ENCODE peak calls at places on chromosomes 12 and 14, in eight cellular contexts. Y is H1; I is transverse colon; N is PC-3; R is kidney epithelial cell; T is fibroblast of pulmonary artery; Z is bronchial epithelial cell; D is CD8-positive, alpha-beta T cell. M is an unnamed sample.

GRCh38 chr14:42930058-42930457 is 1323.4 kb downstream of the LRFN5 start:
- DNase-seq in Y (no peak), I (peak; percentile 9), N (no peak), R (no peak), T (peak; percentile 52), Z (no peak), D (no peak), M (no peak)

GRCh38 chr14:47674148-47674545 is 1.3 kb downstream of the MDGA2 start:
- DNase-seq in Y (peak; percentile 64), I (no peak), N (no peak), R (no peak), T (no peak), Z (no peak), D (no peak), M (no peak)

GRCh38 chr12:78062781-78063180 is 232.1 kb downstream of the NAV3 start:
- DNase-seq in Y (no peak), I (peak; percentile 11), N (peak; percentile 40), R (peak; percentile 35), T (peak; percentile 87), Z (peak; percentile 58), D (no peak), M (peak; percentile 57)

GRCh38 chr14:67426983-67427601 is 15.1 kb upstream of the PLEK2 start:
- DNase-seq in Y (peak; percentile 82), I (peak; percentile 82), N (peak; percentile 87), R (peak; percentile 44), T (peak; percentile 87), Z (peak; percentile 70), D (peak; percentile 73), M (peak; percentile 47)

GRCh38 chr12:25655702-25656101 is 102.6 kb upstream of the LMNTD1 start:
- DNase-seq in Y (no peak), I (no peak), N (peak; percentile 74), R (no peak), T (no peak), Z (peak; percentile 43), D (no peak), M (no peak)

GRCh38 chr12:88141425-88141773 is 489 bp downstream of the CEP290 start:
- DNase-seq in Y (no peak), I (no peak), N (no peak), R (no peak), T (no peak), Z (no peak), D (no peak), M (no peak)

GRCh38 chr12:85179680-85180300 is 100.2 kb upstream of the ALX1 start:
- DNase-seq in Y (no peak), I (no peak), N (peak; percentile 59), R (peak; percentile 23), T (peak; percentile 63), Z (peak; percentile 47), D (no peak), M (peak; percentile 31)

GRCh38 chr14:64625363-64626232 is 75.8 kb downstream of the PPP1R36 start:
- DNase-seq in Y (no peak), I (peak; percentile 22), N (no peak), R (no peak), T (no peak), Z (peak; percentile 25), D (no peak), M (no peak)

GRCh38 chr12:110079477-110080400 is 31.4 kb upstream of the C12orf76 start:
- DNase-seq in Y (no peak), I (peak; percentile 63), N (no peak), R (no peak), T (peak; percentile 83), Z (no peak), D (peak; percentile 74), M (no peak)

GRCh38 chr14:28651148-28651547 is 115.4 kb upstream of the FOXG1 start:
- DNase-seq in Y (no peak), I (no peak), N (peak; percentile 60), R (no peak), T (peak; percentile 45), Z (peak; percentile 95), D (no peak), M (peak; percentile 14)

GRCh38 chr12:107320929-107321618 is 227.7 kb upstream of the CRY1 start:
- DNase-seq in Y (peak; percentile 68), I (peak; percentile 31), N (peak; percentile 39), R (no peak), T (peak; percentile 18), Z (peak; percentile 71), D (peak; percentile 71), M (no peak)

GRCh38 chr12:34363050-34363673 is 340.9 kb downstream of the ALG10 start:
- DNase-seq in Y (no peak), I (no peak), N (peak; percentile 26), R (no peak), T (no peak), Z (no peak), D (no peak), M (no peak)

GRCh38 chr12:71456316-71456715 is 16.7 kb downstream of the LGR5 start:
- DNase-seq in Y (no peak), I (no peak), N (no peak), R (no peak), T (no peak), Z (no peak), D (no peak), M (no peak)

DNA sequence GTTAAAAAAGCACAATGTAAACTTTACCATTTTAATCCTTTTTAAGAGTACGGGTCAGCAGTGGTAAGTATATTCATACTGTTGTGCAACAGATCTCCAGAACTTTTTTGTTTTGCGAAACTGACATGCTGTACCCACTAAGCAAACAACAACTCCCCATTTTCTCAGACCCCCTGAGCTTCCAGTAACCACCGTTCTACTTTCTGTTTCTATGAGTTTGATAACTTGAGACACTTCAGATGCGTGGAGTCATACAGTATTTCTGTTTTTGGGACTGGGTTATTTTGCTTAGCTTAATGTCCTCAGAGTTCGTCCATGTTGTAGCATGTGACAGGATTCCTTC is 38.0 kb downstream of the CHST11 start:
- DNase-seq in Y (no peak), I (no peak), N (no peak), R (no peak), T (peak; percentile 37), Z (no peak), D (no peak), M (no peak)
- H3K4me3 ChIP-seq in Y (no peak overlapping the region), I (no peak overlapping the region), N (no peak overlapping the region), R (no peak overlapping the region), T (peak overlapping the region; percentile 3), Z (no peak overlapping the region), D (peak overlapping the region; percentile 15), M (no peak overlapping the region)

GRCh38 chr12:19183121-19183838 is 53.7 kb downstream of the PLEKHA5 start:
- DNase-seq in Y (no peak), I (no peak), N (no peak), R (no peak), T (peak; percentile 50), Z (no peak), D (no peak), M (no peak)
- TF ChIP-seq CTCF in Y (no peak), I (peak; percentile 8), N (no peak), R (peak; percentile 15), T (peak; percentile 39), Z (no peak), D (no peak), M (peak; percentile 41)

DNA sequence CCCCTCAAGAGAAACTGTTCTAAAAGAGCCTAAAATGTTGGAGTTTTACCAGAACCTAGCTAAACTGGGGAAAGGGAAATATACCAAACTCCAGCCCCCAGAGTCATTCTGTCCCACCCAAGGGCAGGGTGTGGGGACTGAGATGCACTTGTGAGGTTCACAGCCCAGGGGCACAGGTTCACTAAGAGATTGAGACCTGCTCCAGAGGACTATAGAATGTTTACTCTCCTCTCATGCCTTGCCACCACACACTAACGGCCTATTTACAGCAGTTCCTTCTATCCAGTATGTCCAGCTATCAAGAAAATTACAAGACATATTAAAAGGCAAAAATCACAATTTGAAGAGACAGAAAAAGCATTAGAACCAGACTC is 60.6 kb upstream of the PARP11 start:
- DNase-seq in Y (no peak), I (no peak), N (no peak), R (no peak), T (no peak), Z (no peak), D (no peak), M (no peak)
- H3K4me3 ChIP-seq in Y (no peak overlapping the region), I (no peak overlapping the region), N (no peak overlapping the region), R (no peak overlapping the region), T (no peak overlapping the region), Z (no peak overlapping the region), D (no peak overlapping the region), M (no peak overlapping the region)

GRCh38 chr14:91068642-91069041 is 8.2 kb upstream of the RPS6KA5 start:
- DNase-seq in Y (no peak), I (no peak), N (no peak), R (no peak), T (no peak), Z (no peak), D (no peak), M (no peak)
- TF ChIP-seq CTCF in Y (no peak), I (no peak), N (no peak), R (no peak), T (no peak), Z (no peak), D (no peak), M (no peak)

DNA sequence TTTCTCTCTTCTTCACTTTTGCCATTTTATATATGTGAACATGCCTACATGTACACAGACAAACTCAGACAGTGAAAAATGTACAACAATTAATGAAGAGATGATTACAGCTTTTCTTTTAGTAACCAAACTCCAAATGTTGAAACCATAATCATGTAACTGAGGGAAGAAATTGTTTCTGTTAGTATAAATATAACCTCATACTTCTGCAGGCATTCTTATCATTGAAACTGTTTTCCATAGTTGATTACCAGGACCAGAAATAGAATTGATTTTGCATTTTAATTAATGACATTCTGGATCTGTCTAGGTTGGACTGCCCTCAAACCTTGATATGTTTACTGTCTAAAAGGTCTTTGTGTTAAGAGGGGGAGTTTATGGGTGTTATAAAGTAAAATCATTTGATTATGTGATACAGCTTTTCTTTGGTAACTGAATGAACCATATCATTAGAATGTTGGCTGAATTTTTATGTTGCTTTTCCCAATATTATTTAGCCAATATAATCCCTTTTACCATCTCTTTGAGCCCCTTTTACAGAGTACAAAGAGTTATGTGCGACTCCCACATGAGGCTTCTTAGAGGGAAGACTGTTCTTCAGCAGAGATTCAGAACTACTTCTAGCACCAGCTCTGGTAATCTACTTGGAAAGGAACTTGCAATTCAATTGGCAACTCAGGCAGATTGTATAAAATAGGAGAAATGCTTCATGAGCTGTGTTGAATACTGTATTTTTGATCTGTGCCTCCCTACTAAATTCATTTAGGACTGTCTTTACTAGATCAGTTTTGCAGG is 3.4 kb downstream of the ANO4 start:
- DNase-seq in Y (no peak), I (no peak), N (no peak), R (no peak), T (no peak), Z (no peak), D (no peak), M (no peak)
- H3K4me3 ChIP-seq in Y (no peak overlapping the region), I (no peak overlapping the region), N (no peak overlapping the region), R (no peak overlapping the region), T (no peak overlapping the region), Z (no peak overlapping the region), D (no peak overlapping the region), M (no peak overlapping the region)